ENCODE peak calls at places on chromosomes 12 and 14, in four cellular contexts. W, J, C and H are unnamed samples.
A peak's percentile ranks its signal among the peaks of the same experiment; 100 is the strongest.

GRCh38 chr12:47773858-47774580 is 981 bp downstream of the SLC48A1 start:
- DNase-seq in J (no peak), C (no peak), W (peak; percentile 23), H (no peak)

GRCh38 chr12:54603173-54603814 is 14.8 kb upstream of the PPP1R1A start:
- DNase-seq in J (peak; percentile 53), C (peak; percentile 72), W (peak; percentile 78), H (peak; percentile 90)

GRCh38 chr12:131830335-131831020 is 2.3 kb downstream of the MMP17 start:
- DNase-seq in C (peak; percentile 68), J (peak; percentile 53), W (peak; percentile 91), H (peak; percentile 92)

GRCh38 chr14:54570651-54571415 is 3.9 kb downstream of the SAMD4A start:
- DNase-seq in W (peak; percentile 93), J (no peak), C (no peak), H (no peak)

GRCh38 chr12:40149673-40150260 is 43.9 kb upstream of the SLC2A13 start:
- DNase-seq in J (peak; percentile 23), W (peak; percentile 37), C (no peak), H (no peak)

GRCh38 chr12:19688489-19688888 is 249.2 kb downstream of the AEBP2 start:
- DNase-seq in W (peak; percentile 56), C (no peak), J (no peak), H (no peak)

GRCh38 chr12:111812881-111813741 is 28.9 kb upstream of the MAPKAPK5 start:
- DNase-seq in J (peak; percentile 80), W (peak; percentile 95), C (peak; percentile 86), H (peak; percentile 92)

GRCh38 chr12:80313184-80313583 is 130.9 kb upstream of the PTPRQ start:
- DNase-seq in C (no peak), W (peak; percentile 49), J (no peak), H (no peak)

GRCh38 chr14:54881761-54882401 is 20.7 kb downstream of the GCH1 start:
- DNase-seq in J (no peak), C (no peak), W (no peak), H (no peak)

GRCh38 chr12:88300931-88301330 is 158.8 kb downstream of the TMTC3 start:
- DNase-seq in W (peak; percentile 10), C (no peak), J (no peak), H (no peak)

GRCh38 chr12:94874086-94874985 is 129.2 kb downstream of the NDUFA12 start:
- DNase-seq in W (no peak), C (no peak), J (no peak), H (peak; percentile 55)
- H3K36me3 ChIP-seq in W (no peaks in the 10 kb centered on the region), C (no peaks in the 10 kb centered on the region), J (no peaks in the 10 kb centered on the region), H (no peaks in the 10 kb centered on the region)

DNA sequence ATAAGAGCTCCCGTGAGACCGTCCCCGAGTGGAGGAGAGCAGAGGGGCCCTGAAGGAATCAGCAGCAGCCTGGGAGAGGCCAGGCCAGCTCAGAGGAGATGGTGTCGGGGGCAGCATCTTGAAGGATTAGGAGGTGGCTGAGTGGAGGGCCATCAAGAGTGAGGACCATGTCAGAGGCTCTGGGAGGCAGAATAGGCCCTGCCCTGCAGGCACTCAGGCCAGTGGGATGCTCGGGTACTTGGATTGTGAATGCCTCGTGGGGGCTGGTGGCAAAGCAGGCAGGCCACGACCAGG is 47.7 kb downstream of the IL31 start:
- DNase-seq in J (no peak), W (no peak), C (no peak), H (no peak)
- H3K4me1 ChIP-seq in J (peaks cover 11% of the 10 kb centered on the region), W (peaks cover 23% of the 10 kb centered on the region), C (peaks cover 13% of the 10 kb centered on the region), H (no peaks in the 10 kb centered on the region)

GRCh38 chr14:34596891-34597290 is 33.1 kb downstream of the SNX6 start:
- DNase-seq in W (no peak), C (no peak), J (no peak), H (no peak)
- H3K36me3 ChIP-seq in W (peaks cover 43% of the 10 kb centered on the region), C (peaks cover 63% of the 10 kb centered on the region), J (peaks cover 33% of the 10 kb centered on the region), H (peaks cover 72% of the 10 kb centered on the region)

GRCh38 chr12:76074701-76075336 is 9.7 kb downstream of the NAP1L1 start:
- DNase-seq in J (no peak), W (no peak), C (no peak), H (no peak)

GRCh38 chr12:76072568-76072967 is 11.9 kb downstream of the NAP1L1 start:
- DNase-seq in J (no peak), C (no peak), W (no peak), H (no peak)

GRCh38 chr12:76078748-76079147 is 5.7 kb downstream of the NAP1L1 start:
- DNase-seq in W (no peak), J (no peak), C (no peak), H (no peak)

GRCh38 chr12:76073561-76073960 is 10.9 kb downstream of the NAP1L1 start:
- DNase-seq in C (no peak), J (no peak), W (no peak), H (no peak)

DNA sequence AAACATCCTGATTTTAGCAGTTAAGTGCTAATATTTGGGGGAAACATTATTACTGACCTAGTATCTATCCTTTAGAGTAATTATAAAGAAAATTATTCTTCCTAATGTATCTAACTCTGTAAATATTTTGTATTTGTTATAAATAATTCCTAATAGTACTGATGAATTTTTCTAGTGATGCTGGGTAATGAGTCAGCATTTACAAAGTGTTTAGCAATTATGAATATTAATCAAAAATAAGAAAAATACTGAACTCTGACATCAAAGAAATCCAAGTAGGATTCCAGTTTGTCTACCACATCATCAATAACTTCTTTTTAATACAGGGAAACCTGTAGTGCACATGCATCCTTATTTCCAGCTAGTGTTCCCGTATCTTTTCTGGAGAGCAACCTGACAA is 9.0 kb downstream of the NAP1L1 start:
- DNase-seq in C (no peak), W (no peak), J (no peak), H (no peak)
- H3K4me1 ChIP-seq in C (peaks cover 1% of the 10 kb centered on the region), W (peaks cover 3% of the 10 kb centered on the region), J (no peaks in the 10 kb centered on the region), H (no peaks in the 10 kb centered on the region)

GRCh38 chr12:126425264-126425663 is 1360.0 kb downstream of the AACS start:
- DNase-seq in C (no peak), W (no peak), J (no peak), H (peak; percentile 83)

GRCh38 chr12:126428769-126429168 is 1363.5 kb downstream of the AACS start:
- DNase-seq in J (no peak), C (no peak), W (no peak), H (no peak)

DNA sequence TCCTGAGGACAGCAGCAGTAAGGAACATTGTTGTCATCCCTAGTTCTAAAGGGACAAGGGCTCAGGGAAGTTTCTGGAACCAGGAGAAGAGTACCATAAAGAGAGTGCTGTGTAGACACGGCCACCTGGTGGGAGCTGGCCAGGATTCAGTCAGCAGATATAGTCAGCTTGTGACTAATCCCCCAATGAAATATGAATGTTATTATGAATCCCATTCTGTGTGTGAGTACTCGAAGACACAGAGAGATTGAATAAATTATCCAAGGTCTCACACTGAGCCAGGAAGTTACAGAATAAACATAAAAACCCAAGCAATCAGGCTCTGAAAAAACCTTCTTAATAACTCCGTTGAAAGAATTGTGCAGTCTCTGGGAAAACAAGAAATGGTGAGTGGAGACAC is 1359.5 kb downstream of the AACS start:
- DNase-seq in C (no peak), W (no peak), J (no peak), H (no peak)
- H3K36me3 ChIP-seq in C (no peaks in the 10 kb centered on the region), W (no peaks in the 10 kb centered on the region), J (no peaks in the 10 kb centered on the region), H (no peaks in the 10 kb centered on the region)

GRCh38 chr14:69610859-69611263 is 535 bp upstream of the SUSD6 start:
- DNase-seq in J (no peak), C (no peak), W (peak; percentile 23), H (peak; percentile 74)

GRCh38 chr14:69612014-69612758 is 790 bp downstream of the SUSD6 start:
- DNase-seq in J (peak; percentile 45), C (no peak), W (peak; percentile 37), H (peak; percentile 72)

GRCh38 chr14:69612759-69613145 is 1.4 kb downstream of the SUSD6 start:
- DNase-seq in C (no peak), W (peak; percentile 49), J (no peak), H (no peak)

GRCh38 chr14:69610020-69610858 is 1.2 kb upstream of the SUSD6 start:
- DNase-seq in J (peak; percentile 33), C (no peak), W (no peak), H (no peak)

GRCh38 chr14:69611264-69612013 is at the start of gene SUSD6:
- DNase-seq in J (peak; percentile 88), W (peak; percentile 91), C (peak; percentile 52), H (peak; percentile 94)
- H3K4me1 ChIP-seq in J (peaks cover 4% of the 10 kb centered on the region), W (peaks cover 27% of the 10 kb centered on the region), C (peaks cover 2% of the 10 kb centered on the region), H (peaks cover 12% of the 10 kb centered on the region)

GRCh38 chr12:106584104-106585064 is 1.6 kb downstream of the RFX4 start:
- DNase-seq in C (no peak), W (no peak), J (no peak), H (peak; percentile 87)

GRCh38 chr12:106581543-106582263 is 1.1 kb upstream of the RFX4 start:
- DNase-seq in W (no peak), C (no peak), J (no peak), H (peak; percentile 95)

GRCh38 chr12:106583578-106584103 is 837 bp downstream of the RFX4 start:
- DNase-seq in C (no peak), J (no peak), W (no peak), H (peak; percentile 86)

GRCh38 chr12:106582264-106582591 is 576 bp upstream of the RFX4 start:
- DNase-seq in W (no peak), J (no peak), C (no peak), H (no peak)

DNA sequence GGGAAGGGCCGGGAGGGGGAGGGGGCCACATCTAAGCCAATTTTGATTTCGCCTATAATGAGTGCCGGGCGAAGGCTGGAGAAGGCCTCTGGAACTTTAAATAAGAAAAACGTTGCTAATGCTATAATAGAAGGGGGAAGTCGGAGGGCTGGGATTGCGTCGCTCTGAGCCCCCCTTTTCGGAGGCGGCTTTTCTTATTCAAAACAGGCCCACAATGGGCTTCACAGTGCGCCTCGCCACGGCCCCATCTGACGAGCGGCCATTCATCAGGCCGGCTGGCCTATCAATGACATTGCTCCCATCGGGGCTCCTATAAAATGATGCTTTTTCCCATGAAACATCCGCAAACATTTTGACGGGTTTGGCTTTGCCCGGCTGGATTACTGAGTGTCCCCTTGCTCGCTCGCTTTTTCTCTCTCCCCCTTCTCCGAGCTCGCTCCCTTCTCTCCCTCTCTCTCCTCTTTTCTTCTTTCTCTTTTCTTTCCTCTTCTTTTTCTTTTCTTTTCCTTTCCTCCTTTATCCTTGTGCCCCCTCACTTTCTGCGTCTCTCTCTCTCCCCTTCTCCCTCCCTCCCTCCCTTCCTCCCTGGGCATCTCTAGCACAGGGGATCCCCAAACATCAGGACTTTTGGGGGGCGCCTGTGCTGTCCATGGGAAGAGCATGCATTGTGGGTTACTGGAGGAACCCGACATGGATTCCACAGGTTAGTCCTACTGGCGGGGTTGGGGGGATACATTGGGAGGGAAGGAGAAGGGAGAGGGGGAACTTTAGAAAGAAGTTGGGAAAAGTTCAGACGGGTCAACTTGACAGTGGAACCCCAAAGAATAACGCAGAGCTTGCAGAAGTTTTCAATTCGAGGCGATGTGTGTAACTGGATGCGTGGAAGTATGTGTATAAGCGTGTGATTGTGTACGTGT is at the start of gene RFX4:
- DNase-seq in W (no peak), C (peak; percentile 81), J (no peak), H (peak; percentile 88)
- H3K36me3 ChIP-seq in W (no peaks in the 10 kb centered on the region), C (no peaks in the 10 kb centered on the region), J (no peaks in the 10 kb centered on the region), H (no peaks in the 10 kb centered on the region)

GRCh38 chr14:69712217-69712565 is 54.8 kb upstream of the SRSF5 start:
- DNase-seq in W (no peak), C (no peak), J (no peak), H (no peak)
- H3K4me1 ChIP-seq in W (peaks cover 14% of the 10 kb centered on the region), C (peaks cover 16% of the 10 kb centered on the region), J (peaks cover 26% of the 10 kb centered on the region), H (peaks cover 22% of the 10 kb centered on the region)